ENCODE peak calls at places on chromosome 14, in nine cellular contexts. U is heart left ventricle, O is cardiac muscle cell, W is mesothelial cell of epicardium, M is fibroblast of mammary gland, I is OCI-LY7, K is left ventricle myocardium inferior, P is A549, E is B cell. H is an unnamed sample.

GRCh38 chr14:83044001-83044400 is 1510.3 kb upstream of the SEL1L start:
- DNase-seq in U (no peak), O (no peak), W (no peak), M (no peak), I (no peak), K (no peak), P (no peak), E (no peak), H (no peak)

GRCh38 chr14:20631821-20632389 is 9.6 kb downstream of the OR6S1 start:
- DNase-seq in U (peak; percentile 82), O (peak; percentile 80), W (peak; percentile 59), M (peak; percentile 80), I (no peak), K (peak; percentile 71), P (peak; percentile 71), E (no peak), H (peak; percentile 27)

GRCh38 chr14:96752594-96752993 is 44.6 kb upstream of the VRK1 start:
- DNase-seq in U (no peak), O (no peak), W (no peak), M (peak; percentile 71), I (no peak), K (no peak), P (no peak), E (peak; percentile 33), H (no peak)

GRCh38 chr14:46480817-46481216 is 170.8 kb downstream of the RPL10L start:
- DNase-seq in U (no peak), O (no peak), W (no peak), M (no peak), I (no peak), K (no peak), P (no peak), E (no peak), H (no peak)

GRCh38 chr14:81453166-81453766 is 53.1 kb upstream of the STON2 start:
- DNase-seq in U (no peak), O (peak; percentile 70), W (peak; percentile 61), M (peak; percentile 73), I (peak; percentile 66), K (no peak), P (peak; percentile 41), E (peak; percentile 66), H (peak; percentile 59)

GRCh38 chr14:91372680-91373495 is 44.7 kb downstream of the CCDC88C start:
- DNase-seq in U (peak; percentile 14), O (no peak), W (no peak), M (no peak), I (peak; percentile 71), K (no peak), P (no peak), E (no peak), H (peak; percentile 47)

GRCh38 chr14:70821916-70822705 is 12.8 kb upstream of the MAP3K9 start:
- DNase-seq in U (peak; percentile 80), O (peak; percentile 75), W (peak; percentile 64), M (peak; percentile 46), I (no peak), K (peak; percentile 51), P (peak; percentile 62), E (no peak), H (peak; percentile 68)

GRCh38 chr14:58572092-58572853 is 65.5 kb upstream of the DACT1 start:
- DNase-seq in U (no peak), O (peak; percentile 35), W (no peak), M (peak; percentile 40), I (no peak), K (no peak), P (peak; percentile 11), E (no peak), H (no peak)

GRCh38 chr14:39266589-39266870 is 32.8 kb downstream of the MIA2 start:
- DNase-seq in U (no peak), O (no peak), W (peak; percentile 73), M (no peak), I (peak; percentile 74), K (no peak), P (no peak), E (no peak), H (peak; percentile 44)

GRCh38 chr14:36941783-36942521 is 230.5 kb downstream of the SLC25A21 start:
- DNase-seq in U (peak; percentile 78), O (peak; percentile 67), W (peak; percentile 85), M (peak; percentile 71), I (peak; percentile 52), K (peak; percentile 66), P (peak; percentile 34), E (no peak), H (peak; percentile 26)

GRCh38 chr14:33528655-33529054 is 422.2 kb downstream of the EGLN3 start:
- DNase-seq in U (no peak), O (no peak), W (no peak), M (no peak), I (no peak), K (no peak), P (no peak), E (no peak), H (no peak)

GRCh38 chr14:38107216-38107631 is 100.5 kb upstream of the SSTR1 start:
- DNase-seq in U (no peak), O (no peak), W (no peak), M (no peak), I (no peak), K (no peak), P (no peak), E (no peak), H (no peak)

DNA sequence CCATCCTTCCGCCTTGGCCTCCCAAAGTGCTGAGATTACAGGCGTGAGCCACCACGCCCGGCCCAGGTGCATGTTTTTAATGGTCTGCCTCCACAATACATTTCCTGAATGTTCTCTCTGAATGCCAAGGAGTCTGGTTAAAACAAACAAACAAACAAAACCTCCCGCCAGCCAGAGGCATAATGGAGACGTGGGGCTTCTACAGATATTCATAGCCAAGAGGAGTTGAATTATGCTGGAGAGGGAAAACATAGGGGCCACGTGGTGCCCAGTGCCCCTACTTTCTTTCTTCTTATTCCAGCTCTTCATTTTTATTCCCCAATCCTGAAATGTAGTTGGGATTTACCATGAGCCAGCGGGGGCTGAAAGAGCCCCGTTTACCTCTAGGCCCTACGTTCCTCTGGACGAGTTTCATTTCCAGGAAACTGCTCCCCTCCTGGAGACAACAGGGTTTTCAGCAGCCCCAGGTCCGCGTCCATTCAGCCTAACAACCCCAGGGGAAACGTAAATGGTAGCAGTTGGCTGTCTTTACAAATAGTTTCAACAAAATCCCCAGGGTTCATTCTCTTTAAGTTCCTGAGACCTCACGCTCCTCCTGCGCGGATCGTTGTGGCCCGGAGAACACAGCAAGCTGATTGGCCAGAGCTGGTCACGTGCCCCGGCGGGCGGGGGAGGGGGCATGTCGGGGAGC is 108.5 kb upstream of the ESRRB start:
- DNase-seq in U (peak; percentile 83), O (peak; percentile 78), W (peak; percentile 69), M (peak; percentile 42), I (no peak), K (peak; percentile 68), P (no peak), E (no peak), H (peak; percentile 39)
- TF ChIP-seq CTCF in U (no peak), O (peak; percentile 29), W (no peak), M (peak; percentile 18), I (no peak), K (no peak), P (no peak), E (no peak), H (no peak)

GRCh38 chr14:106044949-106045596 is 518.7 kb downstream of the TMEM121 start:
- DNase-seq in U (peak; percentile 75), O (no peak), W (no peak), M (peak; percentile 29), I (no peak), K (no peak), P (peak; percentile 19), E (peak; percentile 73), H (peak; percentile 35)
- TF ChIP-seq CTCF in U (peak; percentile 8), O (no peak), W (no peak), M (peak; percentile 44), I (no peak), K (peak; percentile 28), P (peak; percentile 49), E (peak; percentile 62), H (peak; percentile 99)

GRCh38 chr14:103803661-103804060 is 43.7 kb downstream of the PPP1R13B start:
- DNase-seq in U (no peak), O (peak; percentile 20), W (no peak), M (peak; percentile 64), I (no peak), K (no peak), P (no peak), E (no peak), H (no peak)

GRCh38 chr14:103808403-103809001 is 38.9 kb downstream of the PPP1R13B start:
- DNase-seq in U (peak; percentile 77), O (peak; percentile 86), W (peak; percentile 77), M (peak; percentile 76), I (peak; percentile 74), K (peak; percentile 71), P (peak; percentile 55), E (peak; percentile 69), H (peak; percentile 49)

GRCh38 chr14:103806805-103807204 is 40.6 kb downstream of the PPP1R13B start:
- DNase-seq in U (no peak), O (no peak), W (no peak), M (no peak), I (peak; percentile 14), K (no peak), P (no peak), E (no peak), H (peak; percentile 40)

GRCh38 chr14:103802353-103802752 is 45.0 kb downstream of the PPP1R13B start:
- DNase-seq in U (no peak), O (no peak), W (no peak), M (peak; percentile 61), I (no peak), K (no peak), P (no peak), E (no peak), H (no peak)

GRCh38 chr14:103805708-103806107 is 41.7 kb downstream of the PPP1R13B start:
- DNase-seq in U (no peak), O (no peak), W (no peak), M (no peak), I (no peak), K (no peak), P (no peak), E (no peak), H (no peak)
- TF ChIP-seq CTCF in U (no peak), O (no peak), W (no peak), M (no peak), I (no peak), K (no peak), P (no peak), E (no peak), H (no peak)

GRCh38 chr14:62076368-62076767 is 314.1 kb downstream of the SNAPC1 start:
- DNase-seq in U (no peak), O (no peak), W (no peak), M (no peak), I (no peak), K (no peak), P (no peak), E (no peak), H (no peak)

GRCh38 chr14:62066304-62066703 is 304.1 kb downstream of the SNAPC1 start:
- DNase-seq in U (no peak), O (no peak), W (no peak), M (no peak), I (no peak), K (no peak), P (no peak), E (no peak), H (no peak)

DNA sequence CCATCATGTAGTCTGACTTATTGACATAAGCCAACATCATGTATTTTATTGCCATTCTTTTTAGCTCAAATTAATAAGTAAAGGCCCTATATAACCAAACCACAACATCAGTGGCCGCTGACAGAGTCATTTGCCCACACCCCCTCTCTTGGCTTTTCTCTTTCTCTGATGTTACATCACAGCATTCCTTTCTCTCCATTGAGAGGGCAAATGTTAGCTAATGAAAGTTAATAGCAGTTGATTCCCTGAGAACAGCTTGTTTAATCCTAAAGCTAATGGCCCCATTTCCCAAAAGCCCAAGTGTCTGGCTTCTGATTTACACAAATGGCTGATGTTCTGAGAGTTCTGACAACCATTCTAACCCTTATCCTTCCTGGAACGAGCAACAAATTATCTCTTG is 308.8 kb downstream of the SNAPC1 start:
- DNase-seq in U (no peak), O (no peak), W (no peak), M (no peak), I (no peak), K (no peak), P (no peak), E (no peak), H (no peak)
- TF ChIP-seq CTCF in U (no peak), O (no peak), W (no peak), M (no peak), I (no peak), K (no peak), P (no peak), E (no peak), H (no peak)

H was measured in GM13977.